ENCODE peak calls at places on chromosomes 16 and 17, in five cellular contexts. W, X, G, K and U are unnamed samples.

GRCh38 chr16:27698266-27698665 is 148.3 kb downstream of the KATNIP start:
- DNase-seq in X (peak; percentile 9), W (no peak), G (no peak), K (no peak), U (no peak)

GRCh38 chr17:62687997-62688396 is 60.5 kb downstream of the MRC2 start:
- DNase-seq in W (no peak), G (no peak), K (no peak), X (no peak), U (no peak)

GRCh38 chr17:31916496-31917064 is 15.1 kb upstream of the UTP6 start:
- DNase-seq in K (no peak), X (no peak), G (no peak), W (no peak), U (no peak)

GRCh38 chr17:13462161-13462560 is 139.6 kb downstream of the HS3ST3A1 start:
- DNase-seq in W (no peak), K (no peak), X (no peak), G (peak; percentile 5), U (no peak)

GRCh38 chr17:65022751-65023421 is 33.7 kb downstream of the GNA13 start:
- DNase-seq in G (peak; percentile 44), K (no peak), W (peak; percentile 89), X (no peak), U (no peak)

GRCh38 chr17:77690271-77691161 is 268.0 kb upstream of the TNRC6C start:
- DNase-seq in X (peak; percentile 21), K (no peak), G (no peak), W (no peak), U (no peak)

GRCh38 chr16:77793417-77793816 is 5.1 kb downstream of the VAT1L start:
- DNase-seq in G (no peak), K (no peak), X (no peak), W (no peak), U (no peak)

GRCh38 chr17:81712468-81713003 is 452 bp downstream of the SLC25A10 start:
- DNase-seq in W (no peak), K (no peak), G (peak; percentile 30), X (peak; percentile 47), U (no peak)

GRCh38 chr16:28475221-28475620 is 3.1 kb upstream of the NPIPB7 start:
- DNase-seq in K (no peak), W (no peak), G (no peak), X (no peak), U (no peak)

GRCh38 chr16:70660672-70661350 is 14.5 kb downstream of the IL34 start:
- DNase-seq in W (peak; percentile 54), X (no peak), K (no peak), G (no peak), U (no peak)

GRCh38 chr17:31788956-31789355 is 70.1 kb downstream of the COPRS start:
- DNase-seq in X (no peak), G (peak; percentile 70), W (no peak), K (no peak), U (no peak)

GRCh38 chr16:86510465-86511261 is at the start of gene FOXF1:
- DNase-seq in W (no peak), K (no peak), G (peak; percentile 83), X (peak; percentile 36), U (no peak)

GRCh38 chr17:68324654-68325336 is 33.5 kb downstream of the ARSG start:
- DNase-seq in X (no peak), K (no peak), G (no peak), W (no peak), U (no peak)

GRCh38 chr17:69047368-69048263 is 13.1 kb downstream of the ABCA9 start:
- DNase-seq in K (peak; percentile 76), G (peak; percentile 64), W (peak; percentile 20), X (no peak), U (peak; percentile 65)